ENCODE peak calls at places on chromosomes 1 and 21, in four cellular contexts. Z, T, I and P are unnamed samples. For H3K36me3 and H3K4me1, the result is how much of the 10 kb centered on the place peaks cover.

GRCh38 chr1:171219751-171220385 is 28.4 kb upstream of the FMO1 start:
- DNase-seq in Z (peak), T (no peak), I (peak), P (peak)

GRCh38 chr1:44826375-44827196 is 16.5 kb downstream of the PTCH2 start:
- DNase-seq in Z (no peak), T (no peak), I (no peak), P (no peak)

GRCh38 chr1:206672844-206673758 is 11.6 kb upstream of the MAPKAPK2 start:
- DNase-seq in Z (no peak), T (no peak), I (no peak), P (no peak)

GRCh38 chr1:161158316-161159016 is 834 bp upstream of the USP21 start:
- DNase-seq in Z (no peak), T (no peak), I (no peak), P (no peak)

GRCh38 chr1:15261155-15262002 is 14.4 kb downstream of the FHAD1 start:
- DNase-seq in Z (no peak), T (peak), I (no peak), P (no peak)

GRCh38 chr1:38242506-38242905 is 195.9 kb upstream of the POU3F1 start:
- DNase-seq in Z (no peak), T (no peak), I (no peak), P (no peak)

GRCh38 chr1:230352537-230352936 is 73.6 kb downstream of the PGBD5 start:
- DNase-seq in Z (no peak), T (no peak), I (no peak), P (no peak)

GRCh38 chr1:171141336-171142051 is 43.6 kb upstream of the FMO2 start:
- DNase-seq in Z (no peak), T (no peak), I (no peak), P (peak)

GRCh38 chr1:198674009-198674408 is 35.2 kb downstream of the PTPRC start:
- DNase-seq in Z (no peak), T (no peak), I (no peak), P (no peak)

GRCh38 chr1:37794372-37795339 is 1.0 kb downstream of the MANEAL start:
- DNase-seq in Z (no peak), T (no peak), I (peak), P (no peak)

GRCh38 chr1:101112051-101112770 is 86.6 kb upstream of the DPH5 start:
- DNase-seq in Z (no peak), T (peak), I (peak), P (no peak)

GRCh38 chr1:84887261-84887934 is 5.6 kb downstream of the LPAR3 start:
- DNase-seq in Z (peak), T (no peak), I (no peak), P (no peak)

GRCh38 chr1:164673584-164674214 is 114.7 kb downstream of the PBX1 start:
- DNase-seq in Z (no peak), T (no peak), I (peak), P (peak)

GRCh38 chr1:53505891-53506290 is 46.7 kb downstream of the DMRTB1 start:
- DNase-seq in Z (no peak), T (no peak), I (no peak), P (no peak)

GRCh38 chr1:85343213-85343611 is 66.8 kb upstream of the BCL10 start:
- DNase-seq in Z (no peak), T (no peak), I (no peak), P (no peak)

GRCh38 chr1:193183019-193183643 is 3.3 kb downstream of the B3GALT2 start:
- DNase-seq in Z (peak), T (no peak), I (peak), P (peak)

GRCh38 chr1:31588751-31589515 is 12.6 kb downstream of the TINAGL1 start:
- DNase-seq in Z (no peak), T (no peak), I (peak), P (peak)

GRCh38 chr1:42334240-42335049 is 590 bp downstream of the FOXJ3 start:
- DNase-seq in Z (peak), T (no peak), I (peak), P (peak)

GRCh38 chr1:146016891-146017290 is 4.6 kb downstream of the HJV start:
- DNase-seq in Z (no peak), T (no peak), I (no peak), P (no peak)

GRCh38 chr1:246797597-246797996 is 73.4 kb downstream of the SCCPDH start:
- DNase-seq in Z (no peak), T (no peak), I (no peak), P (no peak)

GRCh38 chr1:14263207-14263606 is 335.3 kb upstream of the KAZN start:
- DNase-seq in Z (no peak), T (no peak), I (no peak), P (no peak)

GRCh38 chr1:90593312-90593711 is 123.8 kb downstream of the BARHL2 start:
- DNase-seq in Z (no peak), T (no peak), I (no peak), P (no peak)

GRCh38 chr1:155978973-155979429 is 654 bp upstream of the ARHGEF2 start:
- DNase-seq in Z (peak), T (no peak), I (no peak), P (no peak)

GRCh38 chr1:223216482-223217205 is 73.6 kb upstream of the TLR5 start:
- DNase-seq in Z (no peak), T (no peak), I (peak), P (no peak)

DNA sequence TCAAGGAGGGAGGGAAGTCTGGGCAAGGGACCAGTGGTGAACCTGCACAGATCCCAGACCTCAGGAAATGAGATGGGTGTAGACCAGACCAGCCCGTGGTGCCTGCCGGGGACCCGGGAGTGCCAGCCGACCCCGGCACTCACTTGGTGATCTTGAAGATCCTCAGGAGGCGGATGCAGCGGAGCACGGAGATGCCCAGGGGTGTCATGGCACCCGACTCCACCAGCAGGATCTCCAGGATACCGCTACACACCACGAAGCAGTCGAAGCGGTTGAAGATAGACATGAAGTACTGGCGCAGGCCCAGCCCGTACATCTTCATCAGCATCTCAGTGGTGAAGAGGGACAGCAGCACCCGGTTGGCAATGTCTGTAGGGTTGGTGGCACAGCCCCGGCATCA is 34.5 kb downstream of the CACNA1S start:
- DNase-seq in Z (no peak), T (no peak), I (no peak), P (no peak)
- H3K36me3 ChIP-seq in Z (under half), T (under half), I (under half), P (under half)

GRCh38 chr21:36075171-36075570 is 5.3 kb downstream of the CBR1 start:
- DNase-seq in Z (peak), T (no peak), I (no peak), P (no peak)
- H3K4me1 ChIP-seq in Z (under half), T (under half), I (under half), P (under half)

GRCh38 chr1:26779093-26779668 is 8.6 kb upstream of the PIGV start:
- DNase-seq in Z (no peak), T (no peak), I (no peak), P (no peak)
- H3K36me3 ChIP-seq in Z (half or more), T (half or more), I (under half), P (half or more)

DNA sequence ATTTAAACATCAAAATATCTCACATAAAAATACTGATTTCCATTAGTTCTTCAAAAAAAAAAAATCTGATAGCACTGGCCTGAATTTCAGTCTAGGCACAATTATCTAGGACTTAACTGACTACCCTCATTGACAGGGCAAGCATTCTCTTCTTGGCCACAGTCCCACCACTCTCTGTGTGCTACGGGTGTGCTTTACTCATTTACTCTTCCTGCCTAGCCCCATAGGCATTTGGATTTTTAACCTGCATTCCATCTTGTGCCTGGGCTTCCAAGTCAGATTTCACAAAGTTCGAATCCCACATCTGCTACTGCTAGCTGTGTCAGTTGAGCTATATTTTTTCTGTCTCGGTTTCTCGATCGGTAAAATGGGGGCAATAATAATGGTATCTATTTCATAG is 38.0 kb downstream of the PTPN14 start:
- DNase-seq in Z (no peak), T (no peak), I (no peak), P (no peak)
- H3K4me1 ChIP-seq in Z (under half), T (under half), I (under half), P (under half)